ENCODE peak calls at places on chromosomes 13 and 19, in ten cellular contexts. One of them, this sample, is unnamed.
A peak's percentile ranks its signal among the peaks of the same experiment; 100 is the strongest.

GRCh38 chr19:6359942-6360341 is 1.4 kb upstream of the CLPP start:
- DNase-seq in AML-193: no peak
- DNase-seq in Right ventricle myocardium superior: no peak
- DNase-seq in cardiac fibroblast: no peak
- DNase-seq in activated CD4-positive, alpha-beta memory T cell treated with anti-CD3 and anti-CD28 coated beads for 36 hours: no peak
- DNase-seq in germinal center: no peak
- DNase-seq in activated T-cell treated with anti-CD3 and anti-CD28 coated beads, Interleukin-2, amount 50 U/mL, for 72 hours: no peak
- DNase-seq in BE2C: no peak
- DNase-seq in ecto neural progenitor cell: no peak
- DNase-seq in ovary: no peak
- DNase-seq in this sample: no peak

GRCh38 chr19:7933828-7934725 is 8.1 kb upstream of the CTXN1 start:
- DNase-seq in AML-193: no peak
- DNase-seq in cardiac fibroblast: no peak
- DNase-seq in ecto neural progenitor cell: no peak
- DNase-seq in activated CD4-positive, alpha-beta memory T cell treated with anti-CD3 and anti-CD28 coated beads for 36 hours: no peak
- DNase-seq in ovary: no peak
- DNase-seq in activated T-cell treated with anti-CD3 and anti-CD28 coated beads, Interleukin-2, amount 50 U/mL, for 72 hours: no peak
- DNase-seq in Right ventricle myocardium superior: no peak
- DNase-seq in germinal center: no peak
- DNase-seq in BE2C: no peak
- DNase-seq in this sample: no peak

GRCh38 chr13:113489549-113490495 is 689 bp downstream of the DCUN1D2 start:
- DNase-seq in Right ventricle myocardium superior: no peak
- DNase-seq in activated T-cell treated with anti-CD3 and anti-CD28 coated beads, Interleukin-2, amount 50 U/mL, for 72 hours: peak; percentile 52
- DNase-seq in ovary: no peak
- DNase-seq in AML-193: peak; percentile 41
- DNase-seq in cardiac fibroblast: peak; percentile 53
- DNase-seq in BE2C: peak; percentile 42
- DNase-seq in germinal center: peak; percentile 56
- DNase-seq in ecto neural progenitor cell: no peak
- DNase-seq in activated CD4-positive, alpha-beta memory T cell treated with anti-CD3 and anti-CD28 coated beads for 36 hours: peak; percentile 60
- DNase-seq in this sample: peak; percentile 57

GRCh38 chr19:49475995-49476880 is 2.2 kb downstream of the FLT3LG start:
- DNase-seq in BE2C: peak; percentile 77
- DNase-seq in ovary: peak; percentile 49
- DNase-seq in AML-193: no peak
- DNase-seq in activated T-cell treated with anti-CD3 and anti-CD28 coated beads, Interleukin-2, amount 50 U/mL, for 72 hours: peak; percentile 83
- DNase-seq in ecto neural progenitor cell: peak; percentile 91
- DNase-seq in cardiac fibroblast: peak; percentile 52
- DNase-seq in activated CD4-positive, alpha-beta memory T cell treated with anti-CD3 and anti-CD28 coated beads for 36 hours: peak; percentile 90
- DNase-seq in germinal center: peak; percentile 38
- DNase-seq in Right ventricle myocardium superior: no peak
- DNase-seq in this sample: no peak

GRCh38 chr19:45342911-45343310 is 2.4 kb downstream of the KLC3 start:
- DNase-seq in ovary: no peak
- DNase-seq in activated T-cell treated with anti-CD3 and anti-CD28 coated beads, Interleukin-2, amount 50 U/mL, for 72 hours: no peak
- DNase-seq in BE2C: no peak
- DNase-seq in ecto neural progenitor cell: no peak
- DNase-seq in AML-193: no peak
- DNase-seq in Right ventricle myocardium superior: no peak
- DNase-seq in activated CD4-positive, alpha-beta memory T cell treated with anti-CD3 and anti-CD28 coated beads for 36 hours: no peak
- DNase-seq in cardiac fibroblast: no peak
- DNase-seq in germinal center: no peak
- DNase-seq in this sample: no peak

GRCh38 chr13:89267734-89268133 is 1596.6 kb downstream of the SLITRK5 start:
- DNase-seq in cardiac fibroblast: no peak
- DNase-seq in ecto neural progenitor cell: no peak
- DNase-seq in germinal center: no peak
- DNase-seq in Right ventricle myocardium superior: no peak
- DNase-seq in ovary: no peak
- DNase-seq in activated CD4-positive, alpha-beta memory T cell treated with anti-CD3 and anti-CD28 coated beads for 36 hours: no peak
- DNase-seq in AML-193: no peak
- DNase-seq in activated T-cell treated with anti-CD3 and anti-CD28 coated beads, Interleukin-2, amount 50 U/mL, for 72 hours: no peak
- DNase-seq in BE2C: no peak
- DNase-seq in this sample: no peak

GRCh38 chr13:79593121-79593520 is 112.2 kb downstream of the NDFIP2 start:
- DNase-seq in activated CD4-positive, alpha-beta memory T cell treated with anti-CD3 and anti-CD28 coated beads for 36 hours: no peak
- DNase-seq in Right ventricle myocardium superior: no peak
- DNase-seq in ecto neural progenitor cell: no peak
- DNase-seq in ovary: no peak
- DNase-seq in AML-193: no peak
- DNase-seq in BE2C: no peak
- DNase-seq in cardiac fibroblast: peak; percentile 38
- DNase-seq in germinal center: no peak
- DNase-seq in activated T-cell treated with anti-CD3 and anti-CD28 coated beads, Interleukin-2, amount 50 U/mL, for 72 hours: no peak
- DNase-seq in this sample: no peak

GRCh38 chr13:110340812-110341444 is 33.8 kb downstream of the COL4A2 start:
- DNase-seq in AML-193: no peak
- DNase-seq in ecto neural progenitor cell: no peak
- DNase-seq in ovary: peak; percentile 85
- DNase-seq in cardiac fibroblast: peak; percentile 91
- DNase-seq in activated T-cell treated with anti-CD3 and anti-CD28 coated beads, Interleukin-2, amount 50 U/mL, for 72 hours: peak; percentile 76
- DNase-seq in BE2C: no peak
- DNase-seq in Right ventricle myocardium superior: peak; percentile 89
- DNase-seq in germinal center: no peak
- DNase-seq in activated CD4-positive, alpha-beta memory T cell treated with anti-CD3 and anti-CD28 coated beads for 36 hours: peak; percentile 83
- DNase-seq in this sample: peak; percentile 92

GRCh38 chr19:14629557-14629956 is 45.1 kb downstream of the ADGRE3 start:
- DNase-seq in AML-193: no peak
- DNase-seq in ovary: no peak
- DNase-seq in activated T-cell treated with anti-CD3 and anti-CD28 coated beads, Interleukin-2, amount 50 U/mL, for 72 hours: no peak
- DNase-seq in ecto neural progenitor cell: no peak
- DNase-seq in germinal center: no peak
- DNase-seq in Right ventricle myocardium superior: no peak
- DNase-seq in activated CD4-positive, alpha-beta memory T cell treated with anti-CD3 and anti-CD28 coated beads for 36 hours: no peak
- DNase-seq in cardiac fibroblast: no peak
- DNase-seq in BE2C: no peak
- DNase-seq in this sample: no peak

GRCh38 chr19:1453525-1454371 is 3.8 kb downstream of the APC2 start:
- DNase-seq in activated CD4-positive, alpha-beta memory T cell treated with anti-CD3 and anti-CD28 coated beads for 36 hours: no peak
- DNase-seq in ovary: no peak
- DNase-seq in cardiac fibroblast: peak; percentile 44
- DNase-seq in activated T-cell treated with anti-CD3 and anti-CD28 coated beads, Interleukin-2, amount 50 U/mL, for 72 hours: no peak
- DNase-seq in Right ventricle myocardium superior: no peak
- DNase-seq in AML-193: no peak
- DNase-seq in germinal center: no peak
- DNase-seq in BE2C: peak; percentile 89
- DNase-seq in ecto neural progenitor cell: peak; percentile 72
- DNase-seq in this sample: peak; percentile 39

GRCh38 chr19:4083677-4084546 is 17.2 kb upstream of the ZBTB7A start:
- DNase-seq in ecto neural progenitor cell: no peak
- DNase-seq in activated T-cell treated with anti-CD3 and anti-CD28 coated beads, Interleukin-2, amount 50 U/mL, for 72 hours: peak; percentile 55
- DNase-seq in activated CD4-positive, alpha-beta memory T cell treated with anti-CD3 and anti-CD28 coated beads for 36 hours: peak; percentile 73
- DNase-seq in germinal center: no peak
- DNase-seq in AML-193: no peak
- DNase-seq in Right ventricle myocardium superior: no peak
- DNase-seq in ovary: peak; percentile 69
- DNase-seq in BE2C: no peak
- DNase-seq in cardiac fibroblast: no peak
- DNase-seq in this sample: no peak

GRCh38 chr13:49731766-49732165 is 40.5 kb upstream of the EBPL start:
- DNase-seq in ovary: no peak
- DNase-seq in germinal center: no peak
- DNase-seq in ecto neural progenitor cell: no peak
- DNase-seq in activated CD4-positive, alpha-beta memory T cell treated with anti-CD3 and anti-CD28 coated beads for 36 hours: no peak
- DNase-seq in BE2C: no peak
- DNase-seq in AML-193: no peak
- DNase-seq in cardiac fibroblast: peak; percentile 67
- DNase-seq in activated T-cell treated with anti-CD3 and anti-CD28 coated beads, Interleukin-2, amount 50 U/mL, for 72 hours: no peak
- DNase-seq in Right ventricle myocardium superior: no peak
- DNase-seq in this sample: peak; percentile 87

GRCh38 chr13:75399168-75399878 is 82.6 kb downstream of the TBC1D4 start:
- DNase-seq in activated T-cell treated with anti-CD3 and anti-CD28 coated beads, Interleukin-2, amount 50 U/mL, for 72 hours: no peak
- DNase-seq in BE2C: no peak
- DNase-seq in ovary: no peak
- DNase-seq in ecto neural progenitor cell: no peak
- DNase-seq in germinal center: no peak
- DNase-seq in activated CD4-positive, alpha-beta memory T cell treated with anti-CD3 and anti-CD28 coated beads for 36 hours: no peak
- DNase-seq in Right ventricle myocardium superior: no peak
- DNase-seq in AML-193: no peak
- DNase-seq in cardiac fibroblast: peak; percentile 13
- DNase-seq in this sample: peak; percentile 95

GRCh38 chr19:37313335-37313627 is 57.6 kb upstream of the ZNF527 start:
- DNase-seq in AML-193: no peak
- DNase-seq in activated T-cell treated with anti-CD3 and anti-CD28 coated beads, Interleukin-2, amount 50 U/mL, for 72 hours: no peak
- DNase-seq in BE2C: no peak
- DNase-seq in ovary: no peak
- DNase-seq in germinal center: no peak
- DNase-seq in activated CD4-positive, alpha-beta memory T cell treated with anti-CD3 and anti-CD28 coated beads for 36 hours: peak; percentile 21
- DNase-seq in cardiac fibroblast: no peak
- DNase-seq in ecto neural progenitor cell: no peak
- DNase-seq in Right ventricle myocardium superior: no peak
- DNase-seq in this sample: peak; percentile 2

GRCh38 chr19:34560229-34560628 is 78.7 kb downstream of the WTIP start:
- DNase-seq in ecto neural progenitor cell: no peak
- DNase-seq in BE2C: no peak
- DNase-seq in Right ventricle myocardium superior: no peak
- DNase-seq in AML-193: no peak
- DNase-seq in activated CD4-positive, alpha-beta memory T cell treated with anti-CD3 and anti-CD28 coated beads for 36 hours: no peak
- DNase-seq in cardiac fibroblast: no peak
- DNase-seq in activated T-cell treated with anti-CD3 and anti-CD28 coated beads, Interleukin-2, amount 50 U/mL, for 72 hours: no peak
- DNase-seq in germinal center: no peak
- DNase-seq in ovary: no peak
- DNase-seq in this sample: no peak

GRCh38 chr19:2235396-2236284 is 489 bp downstream of the PLEKHJ1 start:
- DNase-seq in activated CD4-positive, alpha-beta memory T cell treated with anti-CD3 and anti-CD28 coated beads for 36 hours: peak; percentile 44
- DNase-seq in ecto neural progenitor cell: no peak
- DNase-seq in cardiac fibroblast: no peak
- DNase-seq in ovary: no peak
- DNase-seq in AML-193: no peak
- DNase-seq in activated T-cell treated with anti-CD3 and anti-CD28 coated beads, Interleukin-2, amount 50 U/mL, for 72 hours: peak; percentile 41
- DNase-seq in Right ventricle myocardium superior: no peak
- DNase-seq in BE2C: no peak
- DNase-seq in germinal center: no peak
- DNase-seq in this sample: no peak

GRCh38 chr13:44237276-44237767 is 136.3 kb upstream of the SERP2 start:
- DNase-seq in activated T-cell treated with anti-CD3 and anti-CD28 coated beads, Interleukin-2, amount 50 U/mL, for 72 hours: peak; percentile 39
- DNase-seq in ecto neural progenitor cell: no peak
- DNase-seq in cardiac fibroblast: peak; percentile 97
- DNase-seq in activated CD4-positive, alpha-beta memory T cell treated with anti-CD3 and anti-CD28 coated beads for 36 hours: peak; percentile 52
- DNase-seq in Right ventricle myocardium superior: peak; percentile 66
- DNase-seq in AML-193: no peak
- DNase-seq in BE2C: no peak
- DNase-seq in germinal center: no peak
- DNase-seq in ovary: peak; percentile 62
- DNase-seq in this sample: peak; percentile 94

GRCh38 chr13:93726173-93727019 is 499.8 kb downstream of the GPC6 start:
- DNase-seq in Right ventricle myocardium superior: no peak
- DNase-seq in activated CD4-positive, alpha-beta memory T cell treated with anti-CD3 and anti-CD28 coated beads for 36 hours: no peak
- DNase-seq in ovary: no peak
- DNase-seq in BE2C: no peak
- DNase-seq in AML-193: no peak
- DNase-seq in ecto neural progenitor cell: no peak
- DNase-seq in germinal center: no peak
- DNase-seq in cardiac fibroblast: no peak
- DNase-seq in activated T-cell treated with anti-CD3 and anti-CD28 coated beads, Interleukin-2, amount 50 U/mL, for 72 hours: no peak
- DNase-seq in this sample: no peak

GRCh38 chr13:45422731-45423130 is 4.6 kb upstream of the SLC25A30 start:
- DNase-seq in activated CD4-positive, alpha-beta memory T cell treated with anti-CD3 and anti-CD28 coated beads for 36 hours: no peak
- DNase-seq in BE2C: no peak
- DNase-seq in activated T-cell treated with anti-CD3 and anti-CD28 coated beads, Interleukin-2, amount 50 U/mL, for 72 hours: no peak
- DNase-seq in AML-193: no peak
- DNase-seq in cardiac fibroblast: no peak
- DNase-seq in Right ventricle myocardium superior: no peak
- DNase-seq in ovary: no peak
- DNase-seq in germinal center: no peak
- DNase-seq in ecto neural progenitor cell: peak; percentile 23
- DNase-seq in this sample: no peak

GRCh38 chr13:112821340-112822055 is 131.7 kb downstream of the ATP11A start:
- DNase-seq in BE2C: no peak
- DNase-seq in cardiac fibroblast: no peak
- DNase-seq in ovary: no peak
- DNase-seq in activated CD4-positive, alpha-beta memory T cell treated with anti-CD3 and anti-CD28 coated beads for 36 hours: no peak
- DNase-seq in ecto neural progenitor cell: no peak
- DNase-seq in activated T-cell treated with anti-CD3 and anti-CD28 coated beads, Interleukin-2, amount 50 U/mL, for 72 hours: no peak
- DNase-seq in Right ventricle myocardium superior: no peak
- DNase-seq in AML-193: no peak
- DNase-seq in germinal center: no peak
- DNase-seq in this sample: peak; percentile 28

GRCh38 chr19:5293607-5294089 is 47.0 kb downstream of the PTPRS start:
- DNase-seq in germinal center: peak; percentile 69
- DNase-seq in Right ventricle myocardium superior: no peak
- DNase-seq in AML-193: no peak
- DNase-seq in ovary: peak; percentile 65
- DNase-seq in cardiac fibroblast: peak; percentile 41
- DNase-seq in BE2C: peak; percentile 83
- DNase-seq in activated CD4-positive, alpha-beta memory T cell treated with anti-CD3 and anti-CD28 coated beads for 36 hours: peak; percentile 10
- DNase-seq in ecto neural progenitor cell: peak; percentile 92
- DNase-seq in activated T-cell treated with anti-CD3 and anti-CD28 coated beads, Interleukin-2, amount 50 U/mL, for 72 hours: no peak
- DNase-seq in this sample: peak; percentile 70

GRCh38 chr13:52034616-52035226 is 10.2 kb downstream of the UTP14C start:
- DNase-seq in BE2C: no peak
- DNase-seq in AML-193: no peak
- DNase-seq in activated CD4-positive, alpha-beta memory T cell treated with anti-CD3 and anti-CD28 coated beads for 36 hours: no peak
- DNase-seq in ecto neural progenitor cell: no peak
- DNase-seq in activated T-cell treated with anti-CD3 and anti-CD28 coated beads, Interleukin-2, amount 50 U/mL, for 72 hours: no peak
- DNase-seq in germinal center: no peak
- DNase-seq in cardiac fibroblast: no peak
- DNase-seq in ovary: no peak
- DNase-seq in Right ventricle myocardium superior: no peak
- DNase-seq in this sample: peak; percentile 20

GRCh38 chr19:19027228-19027627 is 6.1 kb downstream of the SUGP2 start:
- DNase-seq in germinal center: no peak
- DNase-seq in Right ventricle myocardium superior: no peak
- DNase-seq in ovary: no peak
- DNase-seq in BE2C: no peak
- DNase-seq in cardiac fibroblast: no peak
- DNase-seq in activated T-cell treated with anti-CD3 and anti-CD28 coated beads, Interleukin-2, amount 50 U/mL, for 72 hours: no peak
- DNase-seq in activated CD4-positive, alpha-beta memory T cell treated with anti-CD3 and anti-CD28 coated beads for 36 hours: no peak
- DNase-seq in AML-193: no peak
- DNase-seq in ecto neural progenitor cell: no peak
- DNase-seq in this sample: no peak

This sample was measured in EH.